ENCODE peak calls at places on chromosomes 7 and 10, in four cellular contexts. H is K562, X is GM12878, Y is HL-60. M is an unnamed sample.

GRCh38 chr7:132009778-132010177 is 453.4 kb upstream of the PODXL start:
- DNase-seq in H (no peak), X (no peak), Y (no peak), M (no peak)

GRCh38 chr7:155834486-155835048 is 22.3 kb upstream of the SHH start:
- DNase-seq in H (no peak), X (no peak), Y (no peak), M (no peak)

GRCh38 chr10:100741386-100742066 is 3.9 kb upstream of the PAX2 start:
- DNase-seq in H (no peak), X (no peak), Y (no peak), M (no peak)

GRCh38 chr7:103735377-103735776 is 254.1 kb downstream of the RELN start:
- DNase-seq in H (no peak), X (no peak), Y (no peak), M (no peak)

GRCh38 chr7:87404674-87405073 is 59.2 kb downstream of the CROT start:
- DNase-seq in H (no peak), X (no peak), Y (no peak), M (no peak)

GRCh38 chr10:118725784-118726507 is 28.8 kb downstream of the CACUL1 start:
- DNase-seq in H (no peak), X (no peak), Y (no peak), M (no peak)

GRCh38 chr7:158460665-158461064 is 127.0 kb downstream of the PTPRN2 start:
- DNase-seq in H (no peak), X (no peak), Y (no peak), M (no peak)

GRCh38 chr7:28957064-28957821 is 887 bp downstream of the TRIL start:
- DNase-seq in H (no peak), X (no peak), Y (no peak), M (peak)

GRCh38 chr7:45651056-45651444 is 76.9 kb downstream of the ADCY1 start:
- DNase-seq in H (no peak), X (no peak), Y (no peak), M (no peak)

GRCh38 chr7:1950623-1951523 is 280.8 kb downstream of the ELFN1 start:
- DNase-seq in H (peak), X (no peak), Y (peak), M (no peak)

GRCh38 chr7:90272242-90272641 is 27.3 kb downstream of the CFAP69 start:
- DNase-seq in H (no peak), X (no peak), Y (no peak), M (no peak)

GRCh38 chr10:21078410-21079329 is 181.6 kb upstream of the NEBL start:
- DNase-seq in H (peak), X (no peak), Y (no peak), M (peak)

GRCh38 chr10:13095094-13095493 is 4.9 kb upstream of the OPTN start:
- DNase-seq in H (no peak), X (no peak), Y (no peak), M (no peak)

GRCh38 chr7:82051641-82052040 is 281.8 kb upstream of the HGF start:
- DNase-seq in H (no peak), X (no peak), Y (no peak), M (no peak)

GRCh38 chr10:15300697-15301096 is 70.4 kb downstream of the FAM171A1 start:
- DNase-seq in H (no peak), X (no peak), Y (no peak), M (no peak)

GRCh38 chr7:35015346-35015859 is 21.9 kb downstream of the DPY19L1 start:
- DNase-seq in H (peak), X (no peak), Y (no peak), M (no peak)

GRCh38 chr10:124213471-124213870 is 120.1 kb upstream of the CHST15 start:
- DNase-seq in H (no peak), X (no peak), Y (no peak), M (no peak)

GRCh38 chr10:101146392-101147251 is 15.5 kb downstream of the TLX1 start:
- DNase-seq in H (no peak), X (no peak), Y (no peak), M (no peak)

GRCh38 chr10:100175873-100176272 is 10.0 kb downstream of the ERLIN1 start:
- DNase-seq in H (no peak), X (no peak), Y (no peak), M (no peak)

GRCh38 chr10:7519351-7519750 is 108.5 kb upstream of the SFMBT2 start:
- DNase-seq in H (no peak), X (no peak), Y (no peak), M (no peak)

GRCh38 chr10:86105181-86105580 is 261.4 kb downstream of the GRID1 start:
- DNase-seq in H (no peak), X (no peak), Y (no peak), M (no peak)

GRCh38 chr7:151383638-151384351 is 26.0 kb downstream of the WDR86 start:
- DNase-seq in H (no peak), X (no peak), Y (no peak), M (peak)
- TF ChIP-seq SPI1 in H (no peak), X (no peak), Y (no peak), M (no peak)

GRCh38 chr10:112143420-112143819 is 40.1 kb downstream of the GPAM start:
- DNase-seq in H (no peak), X (no peak), Y (no peak), M (no peak)

GRCh38 chr10:112137381-112137987 is 46.1 kb downstream of the GPAM start:
- DNase-seq in H (peak), X (no peak), Y (peak), M (peak)

GRCh38 chr10:112139176-112139575 is 44.4 kb downstream of the GPAM start:
- DNase-seq in H (no peak), X (no peak), Y (no peak), M (no peak)

GRCh38 chr10:112140110-112140755 is 43.3 kb downstream of the GPAM start:
- DNase-seq in H (peak), X (peak), Y (peak), M (peak)

GRCh38 chr10:112141297-112141696 is 42.3 kb downstream of the GPAM start:
- DNase-seq in H (no peak), X (no peak), Y (peak), M (no peak)
- TF ChIP-seq POLR2AphosphoS5 in H (no peak), X (no peak), Y (no peak), M (no peak)

GRCh38 chr7:19830604-19831003 is 57.2 kb upstream of the TMEM196 start:
- DNase-seq in H (no peak), X (no peak), Y (no peak), M (no peak)

DNA sequence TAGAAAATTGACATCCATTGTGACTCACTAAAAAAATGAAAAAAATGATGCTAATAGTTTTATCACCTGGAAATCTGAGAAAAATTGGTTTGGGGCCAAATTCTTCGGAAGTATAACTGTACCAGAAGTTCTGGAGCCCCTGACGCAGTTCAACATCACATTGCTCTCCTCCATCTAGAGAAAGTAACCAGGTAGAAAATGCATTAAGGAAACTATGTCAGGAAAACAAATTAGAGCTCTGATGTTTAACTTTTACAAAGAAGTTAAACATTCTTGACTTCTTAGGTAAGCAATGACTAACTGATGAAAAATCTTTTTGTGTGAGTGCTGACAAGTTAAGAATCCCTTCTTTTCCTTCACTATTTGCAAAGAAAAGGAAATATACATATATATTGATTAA is 61.1 kb upstream of the TMEM196 start:
- DNase-seq in H (no peak), X (no peak), Y (no peak), M (no peak)
- TF ChIP-seq SPI1 in H (no peak), X (no peak), Y (no peak), M (no peak)

DNA sequence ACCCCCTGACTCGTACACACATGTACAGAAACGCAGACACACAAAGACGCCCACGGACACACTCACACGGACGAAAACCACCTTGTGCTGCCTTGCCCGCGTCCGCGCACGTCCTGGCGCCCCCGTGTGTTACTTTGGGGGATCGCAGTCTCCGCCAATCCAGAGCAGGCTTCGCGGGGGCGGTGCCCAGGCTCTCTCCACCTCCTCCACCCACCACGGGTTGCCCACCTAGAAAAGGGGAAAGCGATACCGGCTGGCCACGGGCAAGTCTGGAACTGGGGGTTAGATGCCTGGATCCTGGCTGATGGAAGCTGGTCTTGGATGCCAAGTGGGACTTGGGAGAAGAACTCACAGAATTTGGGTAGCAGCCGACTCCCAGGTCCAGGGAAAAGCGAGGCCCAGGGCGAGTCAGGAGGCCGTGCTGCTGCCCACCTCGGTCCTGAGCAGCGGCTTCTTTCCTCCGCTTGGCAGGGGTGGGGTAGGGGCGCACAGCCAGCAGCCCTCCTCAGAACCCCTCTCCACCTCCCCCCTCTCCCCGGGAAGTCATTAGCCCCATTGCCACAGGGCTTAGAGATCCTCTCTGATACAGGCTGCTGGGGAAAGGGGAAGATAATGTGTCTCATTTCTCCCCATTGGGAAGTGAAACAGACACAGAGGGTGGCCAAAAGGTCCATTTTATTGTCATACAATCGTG is 4.6 kb upstream of the VGF start:
- DNase-seq in H (peak), X (no peak), Y (no peak), M (peak)
- TF ChIP-seq POLR2AphosphoS5 in H (no peak), X (no peak), Y (no peak), M (no peak)

DNA sequence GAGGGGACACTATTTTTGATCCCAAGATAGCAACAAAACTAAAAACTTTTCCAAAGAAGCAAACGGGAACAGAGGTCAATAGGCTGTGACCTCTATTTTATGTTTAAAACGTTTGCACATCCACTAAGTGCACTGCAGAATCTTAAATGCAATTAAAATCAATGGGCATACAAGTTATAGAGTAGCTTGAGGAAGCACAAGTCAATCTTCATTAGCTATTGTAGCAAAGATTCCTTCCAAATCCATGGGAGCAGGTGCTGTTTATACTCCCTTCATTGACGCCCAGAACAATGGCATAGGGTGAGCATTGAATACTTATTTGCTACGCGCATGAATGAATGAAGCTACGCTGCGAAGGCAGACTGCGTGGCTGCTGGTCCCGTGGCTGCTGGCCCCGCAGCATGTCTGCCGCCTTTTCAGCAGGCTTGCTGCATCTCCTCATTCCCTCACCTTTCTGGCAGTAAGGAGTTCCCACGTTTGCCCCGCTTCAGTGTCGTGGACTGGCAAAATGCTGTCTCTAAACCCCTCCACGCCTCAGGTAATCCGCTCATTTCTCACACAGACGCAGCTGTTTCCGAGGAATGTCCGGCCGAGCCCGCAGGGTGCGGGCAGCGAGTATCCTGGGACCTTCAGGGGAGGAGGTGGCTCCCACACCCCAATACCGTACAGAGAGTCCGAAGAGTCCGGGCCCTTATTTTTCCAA is 754 bp upstream of the PHYHIPL start:
- DNase-seq in H (no peak), X (no peak), Y (no peak), M (no peak)
- TF ChIP-seq SPI1 in H (no peak), X (no peak), Y (no peak), M (no peak)

DNA sequence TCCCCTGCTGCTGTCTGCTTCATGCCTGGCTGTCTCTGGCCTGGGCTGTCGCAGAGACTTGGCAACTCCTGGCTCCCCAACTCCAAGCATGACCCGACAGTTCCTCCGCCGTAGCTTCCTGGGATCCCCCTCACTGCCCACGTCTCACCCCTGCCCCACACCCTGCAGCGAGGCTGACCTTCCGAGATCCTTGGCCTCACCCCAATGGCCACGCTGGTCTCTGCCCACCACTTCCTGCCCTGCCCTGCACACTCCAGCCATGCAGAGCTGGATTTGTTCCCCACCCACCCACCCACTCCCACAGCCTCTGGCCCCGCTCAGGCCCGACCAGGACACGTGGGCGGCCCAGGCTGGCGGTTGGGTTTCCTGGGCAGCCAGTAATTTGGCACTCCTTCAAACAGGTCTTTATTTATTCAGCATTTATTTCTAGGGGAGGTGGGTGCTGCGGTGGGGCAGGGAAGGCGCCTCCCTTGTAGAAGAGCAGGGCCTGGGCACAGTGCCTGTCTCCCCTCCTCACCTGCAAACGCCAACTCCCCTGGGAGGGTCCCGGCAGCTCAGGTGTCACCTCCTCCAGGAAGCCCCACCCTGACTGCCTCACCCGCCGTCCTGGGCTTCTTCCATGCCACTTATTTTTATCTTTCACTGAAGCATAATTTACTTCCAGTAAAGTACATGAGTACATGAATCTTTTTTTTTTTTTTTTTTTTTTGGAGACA is 25.5 kb downstream of the GTF2IRD1 start:
- DNase-seq in H (no peak), X (no peak), Y (no peak), M (no peak)
- TF ChIP-seq POLR2AphosphoS5 in H (no peak), X (no peak), Y (no peak), M (no peak)

DNA sequence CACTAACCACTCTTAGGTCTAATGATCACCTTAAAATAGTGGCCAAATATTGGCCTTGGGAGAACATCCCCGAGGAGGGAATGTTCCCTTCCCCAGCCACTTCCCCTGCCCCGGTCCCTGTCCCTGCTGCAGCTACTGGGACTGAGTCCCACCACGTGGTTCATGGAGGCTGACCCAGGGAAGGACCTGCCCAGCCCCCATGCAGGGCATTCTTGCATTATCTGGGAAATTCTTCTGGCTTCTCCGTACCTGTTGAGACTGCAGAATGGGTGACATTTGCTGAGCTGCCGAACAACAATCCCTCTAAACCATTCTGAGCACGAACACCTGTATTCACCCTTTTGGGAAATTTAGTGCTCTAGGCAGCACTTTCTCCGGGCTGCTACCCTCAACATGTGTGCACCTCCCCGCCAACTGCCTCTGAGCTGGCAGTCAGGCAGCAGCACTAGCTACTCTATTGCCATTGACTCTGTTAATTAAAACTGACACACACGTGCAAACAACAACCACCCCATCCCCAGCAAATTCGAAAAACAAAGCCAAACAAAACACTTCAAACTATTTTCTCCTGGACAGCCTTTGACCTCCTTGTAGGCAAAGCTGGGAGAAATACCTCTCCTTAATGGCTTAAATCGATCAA is 567.4 kb upstream of the MKI67 start:
- DNase-seq in H (no peak), X (no peak), Y (no peak), M (no peak)
- TF ChIP-seq SPI1 in H (no peak), X (no peak), Y (no peak), M (no peak)

GRCh38 chr10:133350950-133351329 is 3.8 kb downstream of the PRAP1 start:
- DNase-seq in H (no peak), X (no peak), Y (no peak), M (no peak)

GRCh38 chr10:133351408-133352318 is 4.5 kb downstream of the PRAP1 start:
- DNase-seq in H (peak), X (no peak), Y (no peak), M (no peak)

GRCh38 chr10:133349577-133350011 is 2.4 kb downstream of the PRAP1 start:
- DNase-seq in H (no peak), X (no peak), Y (no peak), M (no peak)

GRCh38 chr10:133349160-133349568 is 2.0 kb downstream of the PRAP1 start:
- DNase-seq in H (no peak), X (no peak), Y (no peak), M (no peak)

GRCh38 chr10:133350283-133350949 is 3.2 kb downstream of the PRAP1 start:
- DNase-seq in H (no peak), X (no peak), Y (no peak), M (no peak)
- TF ChIP-seq POLR2AphosphoS5 in H (no peak), X (no peak), Y (no peak), M (no peak)

GRCh38 chr7:3177271-3177670 is 123.8 kb upstream of the SDK1 start:
- DNase-seq in H (no peak), X (no peak), Y (no peak), M (no peak)

GRCh38 chr7:3172768-3173280 is 128.2 kb upstream of the SDK1 start:
- DNase-seq in H (no peak), X (no peak), Y (no peak), M (no peak)

GRCh38 chr7:3174515-3175318 is 126.3 kb upstream of the SDK1 start:
- DNase-seq in H (no peak), X (no peak), Y (no peak), M (no peak)

GRCh38 chr7:3179456-3179855 is 121.6 kb upstream of the SDK1 start:
- DNase-seq in H (no peak), X (no peak), Y (no peak), M (no peak)

DNA sequence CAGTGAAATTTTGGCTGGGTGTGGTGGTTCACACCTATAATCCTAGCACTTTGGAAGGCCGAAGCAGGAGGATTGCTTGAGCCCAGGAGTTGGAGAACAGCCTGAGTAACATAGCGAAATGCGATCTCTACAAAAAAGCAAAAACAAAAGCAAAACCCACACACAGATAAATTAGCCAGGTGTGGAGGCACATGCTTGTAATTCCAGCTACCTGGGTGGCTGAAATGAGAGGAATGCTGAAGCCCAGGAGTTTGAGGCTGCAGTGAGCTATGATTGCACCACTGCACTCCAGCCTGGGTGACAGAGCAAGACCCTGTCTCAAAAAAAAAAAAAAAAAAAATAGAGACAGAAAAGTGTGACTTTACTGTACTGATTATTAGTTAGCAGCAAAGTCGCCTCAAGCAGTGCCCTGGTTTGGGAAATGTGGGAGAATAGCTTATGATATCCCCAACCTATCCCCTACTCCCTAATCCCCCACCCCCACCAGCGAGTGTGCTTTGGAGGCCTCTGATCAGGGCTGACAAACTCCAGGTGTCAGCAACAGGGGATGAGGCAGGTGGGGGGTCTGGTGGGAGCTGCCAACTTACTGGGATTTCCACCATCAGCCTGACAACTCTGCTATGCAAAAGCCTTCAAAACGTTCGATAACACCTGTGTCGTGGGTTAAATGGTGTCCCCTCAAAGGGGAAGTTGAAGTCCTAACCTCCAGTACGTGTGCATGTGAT is 124.8 kb upstream of the SDK1 start:
- DNase-seq in H (no peak), X (no peak), Y (no peak), M (no peak)
- TF ChIP-seq SPI1 in H (no peak), X (no peak), Y (no peak), M (no peak)

M was measured in GM12891.